ENCODE peak calls at places on chromosomes 3 and 15, in ten cellular contexts. O is Peyer's patch, W is thoracic aorta, T is heart left ventricle, L is tibial nerve, A is tibial artery, P is bronchial epithelial cell, J is HCT116, V is SJSA1, D is mammary epithelial cell. N is an unnamed sample.

GRCh38 chr3:10551821-10552630 is 46.6 kb upstream of the ATP2B2 start:
- DNase-seq in O (peak; percentile 51), W (no peak), T (no peak), L (peak; percentile 42), A (peak; percentile 74), P (peak; percentile 52), J (peak; percentile 15), V (peak; percentile 47), D (peak; percentile 83), N (no peak)

GRCh38 chr15:85129881-85130280 is 148.2 kb downstream of the PDE8A start:
- DNase-seq in O (no peak), W (no peak), T (no peak), L (no peak), A (no peak), P (no peak), J (no peak), V (no peak), D (no peak), N (no peak)

GRCh38 chr3:143847787-143848631 is at the start of gene SLC9A9:
- DNase-seq in O (peak; percentile 64), W (no peak), T (peak; percentile 39), L (no peak), A (no peak), P (peak; percentile 83), J (no peak), V (peak; percentile 4), D (peak; percentile 78), N (peak; percentile 78)

GRCh38 chr3:150727653-150728502 is 24.2 kb upstream of the ERICH6 start:
- DNase-seq in O (peak; percentile 61), W (no peak), T (peak; percentile 41), L (no peak), A (peak; percentile 72), P (peak; percentile 90), J (no peak), V (no peak), D (no peak), N (no peak)

GRCh38 chr3:58536501-58537411 is at the start of gene ACOX2:
- DNase-seq in O (peak; percentile 64), W (no peak), T (peak; percentile 89), L (peak; percentile 52), A (peak; percentile 85), P (no peak), J (no peak), V (no peak), D (no peak), N (no peak)

GRCh38 chr3:49719214-49719884 is at the start of gene AMIGO3:
- DNase-seq in O (peak; percentile 98), W (peak; percentile 90), T (peak; percentile 99), L (peak; percentile 96), A (peak; percentile 97), P (peak; percentile 82), J (peak; percentile 61), V (peak; percentile 88), D (peak; percentile 88), N (peak; percentile 98)

GRCh38 chr15:26628879-26629529 is 143.9 kb downstream of the GABRB3 start:
- DNase-seq in O (peak; percentile 50), W (no peak), T (peak; percentile 87), L (peak; percentile 33), A (peak; percentile 86), P (peak; percentile 50), J (no peak), V (no peak), D (no peak), N (peak; percentile 86)

GRCh38 chr3:66763294-66763693 is 234.8 kb upstream of the KBTBD8 start:
- DNase-seq in O (no peak), W (no peak), T (no peak), L (no peak), A (no peak), P (peak; percentile 98), J (no peak), V (no peak), D (peak; percentile 63), N (no peak)

GRCh38 chr3:31544634-31545033 is 11.9 kb downstream of the STT3B start:
- DNase-seq in O (no peak), W (no peak), T (peak; percentile 31), L (no peak), A (no peak), P (no peak), J (no peak), V (no peak), D (no peak), N (no peak)

GRCh38 chr3:149393355-149394165 is 16.1 kb upstream of the TM4SF1 start:
- DNase-seq in O (peak; percentile 85), W (no peak), T (peak; percentile 74), L (peak; percentile 49), A (peak; percentile 81), P (peak; percentile 80), J (peak; percentile 72), V (peak; percentile 36), D (peak; percentile 58), N (peak; percentile 85)

GRCh38 chr3:51974277-51974962 is 444 bp upstream of the ABHD14A start:
- DNase-seq in O (peak; percentile 59), W (no peak), T (peak; percentile 56), L (no peak), A (no peak), P (no peak), J (no peak), V (no peak), D (no peak), N (peak; percentile 91)

GRCh38 chr3:179265875-179266274 is 15.0 kb upstream of the KCNMB3 start:
- DNase-seq in O (no peak), W (no peak), T (no peak), L (no peak), A (no peak), P (no peak), J (no peak), V (no peak), D (no peak), N (no peak)

GRCh38 chr15:25862087-25862468 is 1.0 kb downstream of the ATP10A start:
- DNase-seq in O (peak; percentile 55), W (no peak), T (no peak), L (no peak), A (peak; percentile 70), P (no peak), J (no peak), V (peak; percentile 56), D (no peak), N (no peak)

GRCh38 chr15:36271048-36271447 is 308.4 kb upstream of the CDIN1 start:
- DNase-seq in O (no peak), W (no peak), T (no peak), L (no peak), A (no peak), P (no peak), J (no peak), V (no peak), D (no peak), N (no peak)

DNA sequence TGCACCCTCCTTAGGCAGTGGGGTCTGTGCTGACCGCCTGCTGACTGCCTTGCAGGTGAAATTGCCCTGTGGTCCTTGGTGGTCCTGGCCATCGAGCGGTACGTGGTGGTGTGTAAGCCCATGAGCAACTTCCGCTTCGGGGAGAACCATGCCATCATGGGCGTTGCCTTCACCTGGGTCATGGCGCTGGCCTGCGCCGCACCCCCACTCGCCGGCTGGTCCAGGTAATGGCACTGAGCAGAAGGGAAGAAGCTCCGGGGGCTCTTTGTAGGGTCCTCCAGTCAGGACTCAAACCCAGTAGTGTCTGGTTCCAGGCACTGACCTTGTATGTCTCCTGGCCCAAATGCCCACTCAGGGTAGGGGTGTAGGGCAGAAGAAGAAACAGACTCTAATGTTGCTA is 2.4 kb downstream of the RHO start:
- DNase-seq in O (no peak), W (no peak), T (no peak), L (no peak), A (no peak), P (no peak), J (no peak), V (no peak), D (no peak), N (no peak)
- H3K27me3 ChIP-seq in O (no peaks in the 10 kb centered on the region), W (no peaks in the 10 kb centered on the region), T (no peaks in the 10 kb centered on the region), L (no peaks in the 10 kb centered on the region), A (no peaks in the 10 kb centered on the region), P (no peaks in the 10 kb centered on the region), J (no peaks in the 10 kb centered on the region), V (no peaks in the 10 kb centered on the region), D (peaks cover 2% of the 10 kb centered on the region), N (no peaks in the 10 kb centered on the region)

GRCh38 chr3:137766069-137766960 is 2.2 kb downstream of the SOX14 start:
- DNase-seq in O (no peak), W (no peak), T (no peak), L (no peak), A (no peak), P (no peak), J (no peak), V (no peak), D (no peak), N (no peak)
- H3K27me3 ChIP-seq in O (no peaks in the 10 kb centered on the region), W (no peaks in the 10 kb centered on the region), T (peaks cover 74% of the 10 kb centered on the region), L (peaks cover 100% of the 10 kb centered on the region), A (peaks cover 100% of the 10 kb centered on the region), P (peaks cover 87% of the 10 kb centered on the region), J (peaks cover 20% of the 10 kb centered on the region), V (peaks cover 99% of the 10 kb centered on the region), D (peaks cover 92% of the 10 kb centered on the region), N (peaks cover 100% of the 10 kb centered on the region)

GRCh38 chr3:62027231-62027630 is 346.1 kb downstream of the FEZF2 start:
- DNase-seq in O (no peak), W (no peak), T (no peak), L (no peak), A (no peak), P (no peak), J (no peak), V (no peak), D (no peak), N (no peak)
- H3K27me3 ChIP-seq in O (no peaks in the 10 kb centered on the region), W (no peaks in the 10 kb centered on the region), T (no peaks in the 10 kb centered on the region), L (no peaks in the 10 kb centered on the region), A (no peaks in the 10 kb centered on the region), P (no peaks in the 10 kb centered on the region), J (no peaks in the 10 kb centered on the region), V (no peaks in the 10 kb centered on the region), D (no peaks in the 10 kb centered on the region), N (no peaks in the 10 kb centered on the region)

GRCh38 chr3:14641346-14641745 is 10.2 kb upstream of the CCDC174 start:
- DNase-seq in O (peak; percentile 10), W (no peak), T (no peak), L (no peak), A (no peak), P (no peak), J (no peak), V (no peak), D (no peak), N (no peak)

GRCh38 chr3:14645453-14645852 is 6.1 kb upstream of the CCDC174 start:
- DNase-seq in O (no peak), W (no peak), T (no peak), L (no peak), A (no peak), P (no peak), J (no peak), V (no peak), D (no peak), N (no peak)

GRCh38 chr3:14640157-14640562 is 11.4 kb upstream of the CCDC174 start:
- DNase-seq in O (peak; percentile 30), W (no peak), T (no peak), L (no peak), A (no peak), P (peak; percentile 80), J (no peak), V (no peak), D (peak; percentile 45), N (no peak)

GRCh38 chr3:14636496-14637087 is 15.0 kb upstream of the CCDC174 start:
- DNase-seq in O (peak; percentile 30), W (no peak), T (no peak), L (no peak), A (no peak), P (no peak), J (no peak), V (no peak), D (no peak), N (no peak)

DNA sequence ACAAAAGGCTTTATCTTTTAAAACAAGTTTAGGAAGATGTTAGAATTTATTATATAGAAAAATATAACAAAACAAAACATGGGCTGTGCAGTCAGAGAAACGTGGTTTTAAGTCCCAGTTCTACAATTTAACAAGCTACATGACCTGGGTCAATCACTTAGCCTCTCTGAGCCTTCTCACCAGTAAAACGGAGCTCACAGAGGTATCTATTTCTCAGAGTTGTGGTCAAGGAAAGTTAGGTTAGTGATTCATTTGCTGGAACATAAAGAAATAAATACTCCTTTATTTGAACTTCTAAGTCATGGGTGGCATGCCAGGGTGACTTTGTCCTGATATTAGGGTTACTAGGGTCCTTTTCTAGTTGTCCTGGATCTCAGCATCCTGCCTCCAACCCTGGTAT is 10.8 kb upstream of the CCDC174 start:
- DNase-seq in O (no peak), W (no peak), T (no peak), L (no peak), A (no peak), P (peak; percentile 18), J (no peak), V (peak; percentile 41), D (no peak), N (no peak)
- H3K27me3 ChIP-seq in O (no peaks in the 10 kb centered on the region), W (peaks cover 11% of the 10 kb centered on the region), T (peaks cover 8% of the 10 kb centered on the region), L (peaks cover 57% of the 10 kb centered on the region), A (peaks cover 61% of the 10 kb centered on the region), P (no peaks in the 10 kb centered on the region), J (peaks cover 15% of the 10 kb centered on the region), V (no peaks in the 10 kb centered on the region), D (no peaks in the 10 kb centered on the region), N (no peaks in the 10 kb centered on the region)

N was measured in spleen.